ENCODE peak calls at places on chromosomes 2 and 18, in four cellular contexts. F, U, Z and R are unnamed samples.

GRCh38 chr18:58827886-58828285 is 36.8 kb upstream of the ZNF532 start:
- DNase-seq in F (no peak), U (no peak), Z (no peak), R (no peak)

GRCh38 chr2:56505885-56506284 is 322.1 kb downstream of the CCDC85A start:
- DNase-seq in F (no peak), U (no peak), Z (no peak), R (no peak)

GRCh38 chr2:163479599-163479998 is 256.2 kb downstream of the FIGN start:
- DNase-seq in F (no peak), U (no peak), Z (no peak), R (no peak)

GRCh38 chr2:161115205-161115604 is 45.0 kb upstream of the TANK start:
- DNase-seq in F (no peak), U (no peak), Z (no peak), R (no peak)

GRCh38 chr18:22470511-22471181 is 52.9 kb upstream of the CTAGE1 start:
- DNase-seq in F (no peak), U (no peak), Z (no peak), R (peak; percentile 24)

GRCh38 chr2:136384541-136385303 is 266.8 kb upstream of the CXCR4 start:
- DNase-seq in F (no peak), U (peak; percentile 17), Z (peak; percentile 35), R (peak; percentile 9)

GRCh38 chr2:39715822-39716221 is 50.1 kb downstream of the TMEM178A start:
- DNase-seq in F (no peak), U (no peak), Z (no peak), R (no peak)

GRCh38 chr2:55779459-55780421 is 86.1 kb upstream of the PNPT1 start:
- DNase-seq in F (no peak), U (no peak), Z (peak; percentile 58), R (peak; percentile 94)

GRCh38 chr2:86226780-86227520 is 27.7 kb downstream of the MRPL35 start:
- DNase-seq in F (no peak), U (no peak), Z (no peak), R (no peak)

GRCh38 chr2:157559890-157560289 is 68.8 kb downstream of the ACVR1C start:
- DNase-seq in F (no peak), U (no peak), Z (no peak), R (no peak)

GRCh38 chr18:70464343-70465114 is 175.7 kb downstream of the SOCS6 start:
- DNase-seq in F (no peak), U (peak; percentile 31), Z (peak; percentile 64), R (peak; percentile 82)

GRCh38 chr2:120809576-120810440 is 74.1 kb downstream of the GLI2 start:
- DNase-seq in F (no peak), U (peak; percentile 29), Z (no peak), R (no peak)

DNA sequence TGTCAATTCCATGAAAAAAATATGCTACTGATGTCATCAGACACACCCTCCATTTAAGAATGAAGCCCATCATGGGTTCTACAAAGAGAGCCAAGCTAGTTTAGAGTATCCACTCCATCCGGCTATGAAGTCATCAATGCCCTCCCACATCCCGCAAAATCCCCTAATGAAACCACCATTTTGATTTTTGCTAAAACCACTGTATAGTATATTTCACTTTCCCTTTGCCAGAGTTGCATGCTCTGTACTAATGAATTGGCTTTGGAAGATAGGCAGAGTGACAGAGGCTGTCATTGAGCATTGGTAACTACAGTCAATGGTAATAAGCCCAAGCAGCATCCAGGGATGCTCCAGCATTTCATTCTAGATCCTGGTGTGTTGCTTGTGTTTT is 118.6 kb downstream of the ANKRD44 start:
- DNase-seq in F (no peak), U (no peak), Z (no peak), R (no peak)
- TF ChIP-seq CHD4 in F (no peak), U (no peak), Z (no peak), R (no peak)

GRCh38 chr2:109217362-109218086 is 88.5 kb downstream of the SH3RF3 start:
- DNase-seq in F (no peak), U (no peak), Z (no peak), R (no peak)
- TF ChIP-seq CHD4 in F (no peak), U (no peak), Z (no peak), R (no peak)

GRCh38 chr2:105910497-105911238 is 166.0 kb downstream of the NCK2 start:
- DNase-seq in F (no peak), U (no peak), Z (peak; percentile 62), R (no peak)
- TF ChIP-seq CHD4 in F (no peak), U (no peak), Z (peak; percentile 22), R (no peak)

DNA sequence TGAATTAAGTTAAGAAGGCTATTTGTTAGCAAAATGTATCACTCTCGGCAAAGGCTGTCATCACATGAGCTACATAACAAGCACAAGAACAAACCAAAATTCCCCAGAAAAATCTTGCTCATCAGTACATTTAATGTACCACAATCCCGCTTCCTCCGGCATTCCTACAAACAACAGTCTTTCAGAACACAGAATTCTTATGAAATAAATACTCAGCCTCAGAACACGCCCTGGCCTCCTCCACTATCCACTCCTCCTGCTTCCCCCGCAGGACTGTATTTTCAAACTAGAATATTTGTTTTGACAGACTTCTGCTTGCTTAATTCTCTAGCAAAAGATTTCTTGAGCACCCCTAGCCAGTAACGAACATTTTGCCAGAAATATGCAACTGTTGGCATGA is 131.3 kb downstream of the THADA start:
- DNase-seq in F (no peak), U (no peak), Z (no peak), R (no peak)
- TF ChIP-seq CHD4 in F (no peak), U (no peak), Z (no peak), R (no peak)

DNA sequence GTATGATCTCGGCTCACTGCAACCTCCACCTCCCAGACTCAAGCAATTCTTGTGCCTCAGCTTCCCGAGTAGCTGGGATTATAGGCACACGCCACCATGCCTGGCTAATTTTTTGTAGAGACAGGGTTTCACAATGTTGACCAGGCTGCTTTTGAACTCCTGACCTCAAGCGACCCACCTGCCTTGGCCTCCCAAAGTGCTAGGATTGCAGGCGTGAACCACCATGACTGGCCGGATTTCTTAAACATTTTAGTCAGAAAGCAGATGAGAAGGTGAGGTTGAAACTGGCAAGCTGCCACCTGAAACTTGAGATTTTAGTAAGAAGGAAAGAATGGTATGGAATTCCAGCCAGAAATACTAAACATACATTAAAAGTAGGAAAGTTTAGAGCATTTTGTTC is 31.9 kb downstream of the KLHL23 start:
- DNase-seq in F (no peak), U (no peak), Z (peak; percentile 52), R (no peak)
- TF ChIP-seq CHD4 in F (no peak), U (no peak), Z (no peak), R (no peak)